ENCODE peak calls at places on chromosomes 4 and X, in four cellular contexts. W is aorta, D is A549, L is mesendoderm. U is an unnamed sample.

GRCh38 chrX:71147496-71148277 is 3.0 kb downstream of the NLGN3 start:
- DNase-seq in L (peak), W (no peak), D (no peak), U (no peak)

GRCh38 chr4:161829631-161830030 is 334.2 kb downstream of the FSTL5 start:
- DNase-seq in L (no peak), W (no peak), D (no peak), U (no peak)

GRCh38 chrX:7215842-7216241 is 67.9 kb upstream of the PUDP start:
- DNase-seq in L (peak), W (no peak), D (no peak), U (no peak)

GRCh38 chr4:186348433-186348832 is 82.4 kb downstream of the F11 start:
- DNase-seq in D (no peak), W (no peak), L (no peak), U (no peak)

GRCh38 chrX:97026406-97026805 is 142.7 kb downstream of the RPA4 start:
- DNase-seq in D (no peak), W (no peak), L (peak), U (no peak)

GRCh38 chrX:55107911-55108310 is 19.1 kb downstream of the PAGE2 start:
- DNase-seq in D (no peak), W (no peak), L (no peak), U (no peak)

GRCh38 chr4:10083331-10083769 is 33.2 kb downstream of the WDR1 start:
- DNase-seq in W (peak), D (no peak), L (no peak), U (no peak)

GRCh38 chr4:139300431-139301142 is 718 bp upstream of the NAA15 start:
- DNase-seq in D (peak), W (no peak), L (peak), U (peak)

GRCh38 chr4:8762951-8763735 is 108.5 kb downstream of the HMX1 start:
- DNase-seq in W (peak), D (no peak), L (no peak), U (no peak)

GRCh38 chr4:117577686-117578085 is 456.6 kb upstream of the NDST3 start:
- DNase-seq in D (no peak), L (peak), W (no peak), U (no peak)

GRCh38 chrX:85499400-85499799 is 119.9 kb upstream of the POF1B start:
- DNase-seq in D (no peak), L (peak), W (no peak), U (no peak)

GRCh38 chrX:149476513-149476912 is 28.6 kb downstream of the IDS start:
- DNase-seq in D (no peak), L (no peak), W (no peak), U (no peak)

GRCh38 chr4:121656269-121656641 is 40.5 kb downstream of the ANXA5 start:
- DNase-seq in D (no peak), W (no peak), L (peak), U (peak)

GRCh38 chr4:142551513-142552280 is 294.4 kb downstream of the INPP4B start:
- DNase-seq in D (no peak), L (no peak), W (no peak), U (peak)

GRCh38 chr4:65918872-65919271 is 248.6 kb upstream of the EPHA5 start:
- DNase-seq in D (no peak), W (no peak), L (no peak), U (no peak)

GRCh38 chr4:185017964-185018772 is at the start of gene HELT:
- DNase-seq in D (no peak), L (peak), W (no peak), U (no peak)

GRCh38 chr4:185020293-185020808 is 2.1 kb downstream of the HELT start:
- DNase-seq in W (no peak), L (peak), D (no peak), U (no peak)

GRCh38 chr4:185018834-185019450 is 652 bp downstream of the HELT start:
- DNase-seq in L (peak), D (no peak), W (no peak), U (no peak)

GRCh38 chr4:185020863-185021761 is 2.8 kb downstream of the HELT start:
- DNase-seq in L (no peak), D (no peak), W (no peak), U (no peak)

GRCh38 chr4:185019451-185020292 is 1.4 kb downstream of the HELT start:
- DNase-seq in W (no peak), D (no peak), L (peak), U (no peak)
- H3K4me3 ChIP-seq in W (no peak), D (peak), L (no peak), U (no peak)

GRCh38 chr4:98586634-98587354 is 71.6 kb downstream of the TSPAN5 start:
- DNase-seq in W (no peak), L (no peak), D (no peak), U (no peak)
- H3K4me3 ChIP-seq in W (no peak), L (no peak), D (no peak), U (no peak)

DNA sequence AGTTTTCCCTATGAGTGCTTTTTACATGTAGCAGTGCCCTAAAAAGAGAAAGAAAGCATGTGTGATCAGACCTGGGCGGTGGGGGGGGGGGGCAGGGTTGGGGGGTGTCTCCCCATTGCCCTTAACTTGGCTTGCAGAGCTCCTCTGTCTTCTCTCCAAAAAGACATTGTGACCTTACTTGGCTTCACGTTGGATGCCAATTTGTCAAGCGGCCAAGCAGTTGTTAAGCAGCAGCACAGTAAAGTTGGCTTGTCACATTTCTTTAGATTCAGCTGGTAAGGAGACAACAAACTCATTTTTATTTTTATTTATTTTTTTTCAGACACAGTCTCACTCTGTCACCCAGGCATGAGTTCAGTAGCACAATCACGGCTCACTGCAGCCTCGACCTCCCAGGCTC is 57.3 kb upstream of the ZNF157 start:
- DNase-seq in D (no peak), W (no peak), L (no peak), U (no peak)
- H3K4me3 ChIP-seq in D (no peak), W (no peak), L (no peak), U (no peak)

GRCh38 chrX:45202171-45202570 is 1.5 kb upstream of the DIPK2B start:
- DNase-seq in L (no peak), W (no peak), D (no peak), U (no peak)

GRCh38 chrX:45198706-45199105 is 2.0 kb downstream of the DIPK2B start:
- DNase-seq in W (no peak), L (no peak), D (no peak), U (no peak)

GRCh38 chrX:45196701-45197100 is 4.0 kb downstream of the DIPK2B start:
- DNase-seq in D (no peak), W (no peak), L (no peak), U (peak)

GRCh38 chrX:45200741-45201234 is at the start of gene DIPK2B:
- DNase-seq in W (no peak), D (no peak), L (no peak), U (no peak)

DNA sequence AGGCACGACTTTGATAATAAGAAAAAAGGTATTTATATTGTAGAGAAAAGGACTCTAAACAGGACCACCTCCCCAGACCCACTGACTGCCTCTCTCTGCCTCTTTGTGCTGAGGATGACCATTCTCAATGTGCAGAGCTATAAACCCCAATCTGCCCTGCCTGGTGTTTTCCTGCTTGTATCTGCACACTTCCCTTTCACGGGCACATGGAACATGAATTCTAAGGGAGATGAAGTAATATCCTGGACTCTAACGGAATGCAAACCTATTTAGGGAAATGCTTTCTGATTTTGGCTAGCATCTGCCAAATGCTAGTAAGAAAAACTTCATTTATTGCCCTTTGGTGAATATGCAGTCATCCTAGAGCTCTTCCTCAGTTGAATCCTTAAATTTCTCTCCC is 2.4 kb downstream of the DIPK2B start:
- DNase-seq in D (no peak), W (no peak), L (no peak), U (no peak)
- H3K4me3 ChIP-seq in D (no peak), W (no peak), L (no peak), U (no peak)

GRCh38 chr4:153161599-153161971 is 42.7 kb upstream of the TRIM2 start:
- DNase-seq in L (no peak), D (no peak), W (no peak), U (no peak)

GRCh38 chr4:153160856-153161598 is 43.2 kb upstream of the TRIM2 start:
- DNase-seq in W (no peak), D (no peak), L (no peak), U (no peak)

GRCh38 chr4:153156263-153156662 is 48.0 kb upstream of the TRIM2 start:
- DNase-seq in W (no peak), L (peak), D (no peak), U (no peak)

GRCh38 chr4:153159728-153160221 is 44.5 kb upstream of the TRIM2 start:
- DNase-seq in W (no peak), D (no peak), L (no peak), U (no peak)

DNA sequence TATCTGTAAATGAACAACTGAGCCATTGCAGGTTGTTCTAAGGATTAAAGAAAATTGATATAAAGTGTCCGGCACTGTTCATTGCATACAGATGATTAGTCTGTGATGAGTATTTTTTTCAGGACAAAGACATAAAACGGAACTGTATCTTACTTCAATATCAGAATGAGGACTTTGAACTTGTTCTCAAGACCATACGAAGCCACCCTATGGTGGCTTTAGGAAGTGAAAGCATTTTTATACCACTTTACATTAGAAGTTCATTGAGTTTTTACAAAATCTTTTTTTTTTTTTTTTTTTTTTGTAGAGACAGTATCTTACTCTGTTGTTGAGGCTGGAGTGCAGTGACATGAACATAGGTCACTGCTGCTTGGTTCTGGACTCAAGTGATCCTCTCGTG is 45.2 kb upstream of the TRIM2 start:
- DNase-seq in D (no peak), W (no peak), L (no peak), U (no peak)
- H3K4me3 ChIP-seq in D (no peak), W (no peak), L (no peak), U (no peak)

DNA sequence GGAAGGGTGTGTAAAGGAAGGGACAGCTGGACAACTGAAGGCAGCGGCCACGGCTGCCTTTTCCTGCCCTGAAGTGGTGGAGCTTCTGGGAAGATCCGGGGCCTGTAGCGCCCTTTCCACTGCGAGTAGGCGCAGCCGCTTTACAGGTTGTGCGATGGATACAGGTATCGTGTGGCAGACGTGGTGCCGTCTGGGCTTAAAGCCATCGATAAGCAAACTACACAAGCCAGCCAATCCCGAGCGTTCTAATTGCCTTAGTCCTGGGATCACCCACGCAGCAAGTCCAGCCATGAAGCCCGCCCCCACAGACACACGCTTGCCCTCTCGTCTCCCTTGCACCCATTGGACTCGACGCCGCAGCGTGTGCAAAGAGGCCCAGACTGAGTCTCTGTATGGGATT is 15.4 kb downstream of the NKX6-1 start:
- DNase-seq in D (no peak), W (no peak), L (no peak), U (no peak)
- H3K4me3 ChIP-seq in D (no peak), W (no peak), L (no peak), U (no peak)

DNA sequence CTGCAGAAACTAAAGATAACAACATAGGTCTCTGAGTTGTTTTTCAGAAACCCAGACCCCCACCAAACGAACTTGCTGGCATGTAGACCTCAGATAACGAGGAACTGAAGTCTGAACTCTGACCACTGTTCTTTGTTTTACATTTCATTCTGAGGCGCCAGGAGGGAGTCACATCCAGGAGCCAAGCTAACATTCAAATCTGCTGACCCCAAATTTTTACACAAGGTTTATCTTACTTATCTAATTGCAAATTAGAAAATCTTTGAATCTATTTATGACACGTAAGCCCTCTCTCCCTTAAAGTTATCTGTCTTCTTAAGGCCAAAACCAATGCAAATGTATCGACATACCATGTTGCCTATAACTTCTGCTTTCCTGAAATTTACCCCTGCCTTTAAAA is 37.7 kb upstream of the NEIL3 start:
- DNase-seq in W (no peak), L (no peak), D (no peak), U (no peak)
- H3K4me3 ChIP-seq in W (no peak), L (no peak), D (no peak), U (no peak)